ENCODE peak calls at places on chromosome 2, in ten cellular contexts. One of them, this sample, is unnamed.

GRCh38 chr2:95022309-95023221 is 2.9 kb upstream of the MAL start:
- DNase-seq in CD8-positive, alpha-beta T cell: peak
- DNase-seq in left lung: peak
- DNase-seq in mucosa of descending colon: peak
- DNase-seq in OCI-LY7: peak
- DNase-seq in fibroblast of lung: peak
- DNase-seq in uterus: peak
- DNase-seq in Peyer's patch: peak
- DNase-seq in thyroid gland: peak
- DNase-seq in GM12864: peak
- DNase-seq in this sample: peak

GRCh38 chr2:218858671-218859555 is 692 bp upstream of the WNT6 start:
- DNase-seq in CD8-positive, alpha-beta T cell: no peak
- DNase-seq in left lung: no peak
- DNase-seq in mucosa of descending colon: no peak
- DNase-seq in OCI-LY7: no peak
- DNase-seq in fibroblast of lung: no peak
- DNase-seq in uterus: no peak
- DNase-seq in Peyer's patch: no peak
- DNase-seq in thyroid gland: no peak
- DNase-seq in GM12864: no peak
- DNase-seq in this sample: no peak

GRCh38 chr2:212005077-212005671 is 533.4 kb downstream of the ERBB4 start:
- DNase-seq in CD8-positive, alpha-beta T cell: no peak
- DNase-seq in left lung: no peak
- DNase-seq in mucosa of descending colon: peak
- DNase-seq in OCI-LY7: peak
- DNase-seq in fibroblast of lung: peak
- DNase-seq in uterus: no peak
- DNase-seq in Peyer's patch: no peak
- DNase-seq in thyroid gland: peak
- DNase-seq in GM12864: no peak
- DNase-seq in this sample: peak

GRCh38 chr2:25586726-25587144 is 86.6 kb downstream of the DTNB start:
- DNase-seq in CD8-positive, alpha-beta T cell: no peak
- DNase-seq in left lung: no peak
- DNase-seq in mucosa of descending colon: no peak
- DNase-seq in OCI-LY7: no peak
- DNase-seq in fibroblast of lung: no peak
- DNase-seq in uterus: no peak
- DNase-seq in Peyer's patch: no peak
- DNase-seq in thyroid gland: peak
- DNase-seq in GM12864: peak
- DNase-seq in this sample: peak

GRCh38 chr2:106686814-106687213 is 199.2 kb downstream of the ST6GAL2 start:
- DNase-seq in CD8-positive, alpha-beta T cell: no peak
- DNase-seq in left lung: no peak
- DNase-seq in mucosa of descending colon: no peak
- DNase-seq in OCI-LY7: no peak
- DNase-seq in fibroblast of lung: no peak
- DNase-seq in uterus: no peak
- DNase-seq in Peyer's patch: no peak
- DNase-seq in thyroid gland: no peak
- DNase-seq in GM12864: no peak
- DNase-seq in this sample: no peak

GRCh38 chr2:86020984-86021383 is 84.7 kb downstream of the POLR1A start:
- DNase-seq in CD8-positive, alpha-beta T cell: no peak
- DNase-seq in left lung: no peak
- DNase-seq in mucosa of descending colon: no peak
- DNase-seq in OCI-LY7: no peak
- DNase-seq in fibroblast of lung: peak
- DNase-seq in uterus: peak
- DNase-seq in Peyer's patch: no peak
- DNase-seq in thyroid gland: peak
- DNase-seq in GM12864: no peak
- DNase-seq in this sample: no peak

GRCh38 chr2:204842731-204843490 is 297.6 kb downstream of the PARD3B start:
- DNase-seq in CD8-positive, alpha-beta T cell: no peak
- DNase-seq in left lung: no peak
- DNase-seq in mucosa of descending colon: no peak
- DNase-seq in OCI-LY7: no peak
- DNase-seq in fibroblast of lung: peak
- DNase-seq in uterus: peak
- DNase-seq in Peyer's patch: no peak
- DNase-seq in thyroid gland: peak
- DNase-seq in GM12864: no peak
- DNase-seq in this sample: no peak

GRCh38 chr2:109487237-109487869 is 126.4 kb downstream of the SEPTIN10 start:
- DNase-seq in CD8-positive, alpha-beta T cell: no peak
- DNase-seq in left lung: no peak
- DNase-seq in mucosa of descending colon: no peak
- DNase-seq in OCI-LY7: no peak
- DNase-seq in fibroblast of lung: peak
- DNase-seq in uterus: no peak
- DNase-seq in Peyer's patch: no peak
- DNase-seq in thyroid gland: no peak
- DNase-seq in GM12864: no peak
- DNase-seq in this sample: no peak

GRCh38 chr2:218732761-218733158 is 22.1 kb downstream of the TTLL4 start:
- DNase-seq in CD8-positive, alpha-beta T cell: no peak
- DNase-seq in left lung: no peak
- DNase-seq in mucosa of descending colon: no peak
- DNase-seq in OCI-LY7: no peak
- DNase-seq in fibroblast of lung: no peak
- DNase-seq in uterus: no peak
- DNase-seq in Peyer's patch: no peak
- DNase-seq in thyroid gland: no peak
- DNase-seq in GM12864: no peak
- DNase-seq in this sample: no peak

GRCh38 chr2:43222472-43223146 is 3.8 kb downstream of the ZFP36L2 start:
- DNase-seq in CD8-positive, alpha-beta T cell: no peak
- DNase-seq in left lung: no peak
- DNase-seq in mucosa of descending colon: no peak
- DNase-seq in OCI-LY7: no peak
- DNase-seq in fibroblast of lung: peak
- DNase-seq in uterus: no peak
- DNase-seq in Peyer's patch: no peak
- DNase-seq in thyroid gland: no peak
- DNase-seq in GM12864: no peak
- DNase-seq in this sample: no peak

GRCh38 chr2:186925514-186925913 is 76.5 kb upstream of the ZSWIM2 start:
- DNase-seq in CD8-positive, alpha-beta T cell: no peak
- DNase-seq in left lung: no peak
- DNase-seq in mucosa of descending colon: no peak
- DNase-seq in OCI-LY7: no peak
- DNase-seq in fibroblast of lung: no peak
- DNase-seq in uterus: no peak
- DNase-seq in Peyer's patch: no peak
- DNase-seq in thyroid gland: no peak
- DNase-seq in GM12864: no peak
- DNase-seq in this sample: no peak

GRCh38 chr2:225086915-225087314 is 44.6 kb upstream of the DOCK10 start:
- DNase-seq in CD8-positive, alpha-beta T cell: no peak
- DNase-seq in left lung: no peak
- DNase-seq in mucosa of descending colon: no peak
- DNase-seq in OCI-LY7: no peak
- DNase-seq in fibroblast of lung: no peak
- DNase-seq in uterus: no peak
- DNase-seq in Peyer's patch: no peak
- DNase-seq in thyroid gland: no peak
- DNase-seq in GM12864: no peak
- DNase-seq in this sample: no peak

GRCh38 chr2:62743506-62743905 is 38.0 kb downstream of the EHBP1 start:
- DNase-seq in CD8-positive, alpha-beta T cell: no peak
- DNase-seq in left lung: no peak
- DNase-seq in mucosa of descending colon: no peak
- DNase-seq in OCI-LY7: no peak
- DNase-seq in fibroblast of lung: no peak
- DNase-seq in uterus: no peak
- DNase-seq in Peyer's patch: no peak
- DNase-seq in thyroid gland: no peak
- DNase-seq in GM12864: no peak
- DNase-seq in this sample: no peak

GRCh38 chr2:16707014-16707413 is 41.4 kb upstream of the CYRIA start:
- DNase-seq in CD8-positive, alpha-beta T cell: no peak
- DNase-seq in left lung: no peak
- DNase-seq in mucosa of descending colon: no peak
- DNase-seq in OCI-LY7: no peak
- DNase-seq in fibroblast of lung: no peak
- DNase-seq in uterus: no peak
- DNase-seq in Peyer's patch: no peak
- DNase-seq in thyroid gland: no peak
- DNase-seq in GM12864: no peak
- DNase-seq in this sample: no peak

GRCh38 chr2:122639176-122639575 is 883.7 kb downstream of the TSN start:
- DNase-seq in CD8-positive, alpha-beta T cell: no peak
- DNase-seq in left lung: no peak
- DNase-seq in mucosa of descending colon: no peak
- DNase-seq in OCI-LY7: no peak
- DNase-seq in fibroblast of lung: no peak
- DNase-seq in uterus: no peak
- DNase-seq in Peyer's patch: no peak
- DNase-seq in thyroid gland: no peak
- DNase-seq in GM12864: no peak
- DNase-seq in this sample: peak

GRCh38 chr2:10307561-10308156 is 5.0 kb downstream of the HPCAL1 start:
- DNase-seq in CD8-positive, alpha-beta T cell: no peak
- DNase-seq in left lung: no peak
- DNase-seq in mucosa of descending colon: no peak
- DNase-seq in OCI-LY7: no peak
- DNase-seq in fibroblast of lung: no peak
- DNase-seq in uterus: no peak
- DNase-seq in Peyer's patch: no peak
- DNase-seq in thyroid gland: no peak
- DNase-seq in GM12864: no peak
- DNase-seq in this sample: no peak
- H3K4me3 ChIP-seq in CD8-positive, alpha-beta T cell: no peak
- H3K4me3 ChIP-seq in left lung: no peak
- H3K4me3 ChIP-seq in mucosa of descending colon: no peak
- H3K4me3 ChIP-seq in OCI-LY7: no peak
- H3K4me3 ChIP-seq in fibroblast of lung: no peak
- H3K4me3 ChIP-seq in uterus: no peak
- H3K4me3 ChIP-seq in Peyer's patch: peak
- H3K4me3 ChIP-seq in thyroid gland: no peak
- H3K4me3 ChIP-seq in GM12864: no peak
- H3K4me3 ChIP-seq in this sample: no peak

DNA sequence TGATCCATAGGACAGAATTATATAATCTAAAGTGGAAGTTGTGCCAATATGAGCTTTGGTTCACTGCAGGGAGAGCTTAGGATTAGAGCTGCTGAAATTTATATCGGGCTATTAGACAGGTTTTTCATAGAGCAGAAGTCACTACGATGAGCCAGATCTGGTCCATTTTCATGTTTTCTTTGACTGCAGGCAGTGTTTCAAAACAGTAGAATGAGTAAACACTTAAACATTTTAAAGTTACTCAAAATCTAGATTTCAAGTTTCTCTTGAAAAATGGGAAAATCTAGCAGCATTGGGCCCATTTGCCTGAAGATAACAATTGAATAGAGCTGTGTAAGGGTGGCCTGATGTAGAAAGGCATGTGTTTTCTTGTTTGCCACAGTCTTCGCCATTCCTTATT is 14.5 kb upstream of the ADAM23 start:
- DNase-seq in CD8-positive, alpha-beta T cell: no peak
- DNase-seq in left lung: no peak
- DNase-seq in mucosa of descending colon: no peak
- DNase-seq in OCI-LY7: no peak
- DNase-seq in fibroblast of lung: no peak
- DNase-seq in uterus: no peak
- DNase-seq in Peyer's patch: no peak
- DNase-seq in thyroid gland: no peak
- DNase-seq in GM12864: no peak
- DNase-seq in this sample: no peak
- TF ChIP-seq CTCF in CD8-positive, alpha-beta T cell: no peak
- TF ChIP-seq CTCF in left lung: no peak
- TF ChIP-seq CTCF in mucosa of descending colon: no peak
- TF ChIP-seq CTCF in OCI-LY7: no peak
- TF ChIP-seq CTCF in fibroblast of lung: no peak
- TF ChIP-seq CTCF in uterus: no peak
- TF ChIP-seq CTCF in Peyer's patch: no peak
- TF ChIP-seq CTCF in thyroid gland: no peak
- TF ChIP-seq CTCF in GM12864: no peak
- TF ChIP-seq CTCF in this sample: no peak

DNA sequence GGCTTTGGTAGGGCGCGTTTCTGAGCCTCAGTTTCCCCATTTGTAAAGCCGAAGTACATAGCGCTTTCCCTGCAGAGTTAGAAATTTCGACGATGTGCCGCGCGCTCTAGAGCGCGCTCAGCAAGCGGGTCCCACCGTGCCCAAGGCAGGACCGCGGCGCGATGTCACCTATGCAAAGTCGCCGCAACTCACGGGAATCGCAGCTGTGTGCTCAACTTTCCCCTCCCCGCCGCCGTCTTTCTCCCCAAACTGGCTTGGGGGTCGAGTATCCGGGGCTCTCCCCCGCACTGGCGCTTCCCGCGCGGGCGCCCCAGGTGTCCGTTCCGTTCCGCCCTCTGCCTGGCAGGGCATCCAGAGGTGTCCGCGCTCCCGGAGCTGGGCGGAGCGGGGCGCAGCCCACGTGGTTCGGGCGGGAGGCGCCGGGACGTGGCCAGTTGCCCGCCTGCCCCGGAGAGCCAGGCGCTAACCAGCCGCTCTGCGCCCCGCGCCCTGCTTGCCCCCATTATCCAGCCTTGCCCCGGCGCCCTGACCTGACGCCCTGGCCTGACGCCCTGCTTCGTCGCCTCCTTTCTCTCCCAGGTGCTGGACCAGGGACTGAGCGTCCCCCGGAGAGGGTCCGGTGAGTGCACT is at the start of gene MLPH:
- DNase-seq in CD8-positive, alpha-beta T cell: no peak
- DNase-seq in left lung: peak
- DNase-seq in mucosa of descending colon: peak
- DNase-seq in OCI-LY7: no peak
- DNase-seq in fibroblast of lung: peak
- DNase-seq in uterus: peak
- DNase-seq in Peyer's patch: peak
- DNase-seq in thyroid gland: peak
- DNase-seq in GM12864: no peak
- DNase-seq in this sample: no peak
- H3K4me3 ChIP-seq in CD8-positive, alpha-beta T cell: no peak
- H3K4me3 ChIP-seq in left lung: peak
- H3K4me3 ChIP-seq in mucosa of descending colon: no peak
- H3K4me3 ChIP-seq in OCI-LY7: no peak
- H3K4me3 ChIP-seq in fibroblast of lung: peak
- H3K4me3 ChIP-seq in uterus: peak
- H3K4me3 ChIP-seq in Peyer's patch: peak
- H3K4me3 ChIP-seq in thyroid gland: peak
- H3K4me3 ChIP-seq in GM12864: no peak
- H3K4me3 ChIP-seq in this sample: no peak

DNA sequence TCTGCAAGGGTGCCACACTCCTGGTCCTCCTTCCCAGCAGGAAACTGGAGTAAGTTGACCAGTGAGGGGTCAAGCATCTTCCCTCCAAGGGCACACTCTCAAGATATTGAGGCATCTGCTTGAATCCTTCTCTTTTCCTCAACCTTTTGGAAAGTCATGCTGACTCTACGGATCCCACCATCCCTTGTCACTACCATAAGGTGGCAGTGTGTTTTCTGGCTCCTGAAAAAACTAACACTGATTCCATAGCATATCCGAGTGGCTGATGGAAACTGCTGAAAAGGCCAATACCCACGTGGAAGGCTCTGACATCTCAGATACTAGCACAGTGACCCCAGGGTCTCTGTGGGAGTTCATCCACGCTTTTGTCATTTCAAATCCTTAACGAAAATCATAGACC is 37.1 kb downstream of the GPR45 start:
- DNase-seq in CD8-positive, alpha-beta T cell: no peak
- DNase-seq in left lung: no peak
- DNase-seq in mucosa of descending colon: no peak
- DNase-seq in OCI-LY7: no peak
- DNase-seq in fibroblast of lung: no peak
- DNase-seq in uterus: no peak
- DNase-seq in Peyer's patch: no peak
- DNase-seq in thyroid gland: no peak
- DNase-seq in GM12864: no peak
- DNase-seq in this sample: no peak
- TF ChIP-seq CTCF in CD8-positive, alpha-beta T cell: no peak
- TF ChIP-seq CTCF in left lung: no peak
- TF ChIP-seq CTCF in mucosa of descending colon: no peak
- TF ChIP-seq CTCF in OCI-LY7: no peak
- TF ChIP-seq CTCF in fibroblast of lung: no peak
- TF ChIP-seq CTCF in uterus: no peak
- TF ChIP-seq CTCF in Peyer's patch: no peak
- TF ChIP-seq CTCF in thyroid gland: no peak
- TF ChIP-seq CTCF in GM12864: no peak
- TF ChIP-seq CTCF in this sample: no peak

This sample was measured in GM12865.